ENCODE peak calls at places on chromosomes 13 and 19, in six cellular contexts. One of them, this sample, is unnamed.

GRCh38 chr19:10288662-10289166 is 1.0 kb upstream of the ICAM5 start:
- DNase-seq in mammary epithelial cell: no peak
- DNase-seq in colonic mucosa: peak; percentile 72
- DNase-seq in activated CD8-positive, alpha-beta T cell treated with anti-CD3 and anti-CD28 coated beads for 36 hours: peak; percentile 66
- DNase-seq in endothelial cell: no peak
- DNase-seq in WTC11: peak; percentile 74
- DNase-seq in this sample: peak; percentile 85

GRCh38 chr19:52464798-52465470 is 11.6 kb downstream of the ZNF578 start:
- DNase-seq in mammary epithelial cell: no peak
- DNase-seq in colonic mucosa: no peak
- DNase-seq in activated CD8-positive, alpha-beta T cell treated with anti-CD3 and anti-CD28 coated beads for 36 hours: no peak
- DNase-seq in endothelial cell: peak; percentile 30
- DNase-seq in WTC11: peak; percentile 73
- DNase-seq in this sample: no peak

GRCh38 chr19:10223488-10224213 is 7.5 kb downstream of the S1PR2 start:
- DNase-seq in mammary epithelial cell: no peak
- DNase-seq in colonic mucosa: no peak
- DNase-seq in activated CD8-positive, alpha-beta T cell treated with anti-CD3 and anti-CD28 coated beads for 36 hours: no peak
- DNase-seq in endothelial cell: no peak
- DNase-seq in WTC11: no peak
- DNase-seq in this sample: no peak

GRCh38 chr13:69389899-69390298 is 717.7 kb upstream of the ATXN8OS start:
- DNase-seq in mammary epithelial cell: no peak
- DNase-seq in colonic mucosa: no peak
- DNase-seq in activated CD8-positive, alpha-beta T cell treated with anti-CD3 and anti-CD28 coated beads for 36 hours: no peak
- DNase-seq in endothelial cell: no peak
- DNase-seq in WTC11: no peak
- DNase-seq in this sample: peak; percentile 64

GRCh38 chr13:109715902-109716301 is 70.5 kb downstream of the IRS2 start:
- DNase-seq in mammary epithelial cell: peak; percentile 49
- DNase-seq in colonic mucosa: no peak
- DNase-seq in activated CD8-positive, alpha-beta T cell treated with anti-CD3 and anti-CD28 coated beads for 36 hours: no peak
- DNase-seq in endothelial cell: no peak
- DNase-seq in WTC11: no peak
- DNase-seq in this sample: peak; percentile 78

GRCh38 chr19:10863107-10863700 is 8.1 kb upstream of the CARM1 start:
- DNase-seq in mammary epithelial cell: no peak
- DNase-seq in colonic mucosa: no peak
- DNase-seq in activated CD8-positive, alpha-beta T cell treated with anti-CD3 and anti-CD28 coated beads for 36 hours: no peak
- DNase-seq in endothelial cell: no peak
- DNase-seq in WTC11: no peak
- DNase-seq in this sample: no peak

GRCh38 chr13:35354882-35355281 is 121.6 kb downstream of the MAB21L1 start:
- DNase-seq in mammary epithelial cell: no peak
- DNase-seq in colonic mucosa: no peak
- DNase-seq in activated CD8-positive, alpha-beta T cell treated with anti-CD3 and anti-CD28 coated beads for 36 hours: no peak
- DNase-seq in endothelial cell: no peak
- DNase-seq in WTC11: no peak
- DNase-seq in this sample: no peak

GRCh38 chr13:112892759-112893569 is 76.0 kb upstream of the MCF2L start:
- DNase-seq in mammary epithelial cell: no peak
- DNase-seq in colonic mucosa: peak; percentile 62
- DNase-seq in activated CD8-positive, alpha-beta T cell treated with anti-CD3 and anti-CD28 coated beads for 36 hours: no peak
- DNase-seq in endothelial cell: no peak
- DNase-seq in WTC11: no peak
- DNase-seq in this sample: no peak

GRCh38 chr19:1336079-1336684 is 47.5 kb upstream of the NDUFS7 start:
- DNase-seq in mammary epithelial cell: no peak
- DNase-seq in colonic mucosa: no peak
- DNase-seq in activated CD8-positive, alpha-beta T cell treated with anti-CD3 and anti-CD28 coated beads for 36 hours: no peak
- DNase-seq in endothelial cell: no peak
- DNase-seq in WTC11: no peak
- DNase-seq in this sample: no peak

GRCh38 chr19:19568802-19569756 is 31.0 kb downstream of the CILP2 start:
- DNase-seq in mammary epithelial cell: peak; percentile 34
- DNase-seq in colonic mucosa: no peak
- DNase-seq in activated CD8-positive, alpha-beta T cell treated with anti-CD3 and anti-CD28 coated beads for 36 hours: peak; percentile 15
- DNase-seq in endothelial cell: no peak
- DNase-seq in WTC11: no peak
- DNase-seq in this sample: peak; percentile 33

GRCh38 chr19:49165111-49165750 is 7.6 kb downstream of the TRPM4 start:
- DNase-seq in mammary epithelial cell: no peak
- DNase-seq in colonic mucosa: no peak
- DNase-seq in activated CD8-positive, alpha-beta T cell treated with anti-CD3 and anti-CD28 coated beads for 36 hours: no peak
- DNase-seq in endothelial cell: no peak
- DNase-seq in WTC11: no peak
- DNase-seq in this sample: no peak

GRCh38 chr19:2610637-2611482 is 91.6 kb downstream of the GNG7 start:
- DNase-seq in mammary epithelial cell: peak; percentile 72
- DNase-seq in colonic mucosa: peak; percentile 96
- DNase-seq in activated CD8-positive, alpha-beta T cell treated with anti-CD3 and anti-CD28 coated beads for 36 hours: peak; percentile 92
- DNase-seq in endothelial cell: peak; percentile 98
- DNase-seq in WTC11: peak; percentile 98
- DNase-seq in this sample: peak; percentile 90

GRCh38 chr13:111228262-111229144 is 91.9 kb upstream of the TEX29 start:
- DNase-seq in mammary epithelial cell: no peak
- DNase-seq in colonic mucosa: no peak
- DNase-seq in activated CD8-positive, alpha-beta T cell treated with anti-CD3 and anti-CD28 coated beads for 36 hours: no peak
- DNase-seq in endothelial cell: no peak
- DNase-seq in WTC11: no peak
- DNase-seq in this sample: no peak

GRCh38 chr13:49869514-49869913 is 66.6 kb downstream of the SPRYD7 start:
- DNase-seq in mammary epithelial cell: no peak
- DNase-seq in colonic mucosa: no peak
- DNase-seq in activated CD8-positive, alpha-beta T cell treated with anti-CD3 and anti-CD28 coated beads for 36 hours: no peak
- DNase-seq in endothelial cell: peak; percentile 18
- DNase-seq in WTC11: peak; percentile 69
- DNase-seq in this sample: no peak

GRCh38 chr13:105058517-105058916 is 1476.9 kb downstream of the EFNB2 start:
- DNase-seq in mammary epithelial cell: no peak
- DNase-seq in colonic mucosa: no peak
- DNase-seq in activated CD8-positive, alpha-beta T cell treated with anti-CD3 and anti-CD28 coated beads for 36 hours: no peak
- DNase-seq in endothelial cell: no peak
- DNase-seq in WTC11: no peak
- DNase-seq in this sample: no peak
- TF ChIP-seq CTCF in mammary epithelial cell: no peak
- TF ChIP-seq CTCF in colonic mucosa: no peak
- TF ChIP-seq CTCF in activated CD8-positive, alpha-beta T cell treated with anti-CD3 and anti-CD28 coated beads for 36 hours: no peak
- TF ChIP-seq CTCF in endothelial cell: no peak
- TF ChIP-seq CTCF in WTC11: no peak
- TF ChIP-seq CTCF in this sample: no peak

DNA sequence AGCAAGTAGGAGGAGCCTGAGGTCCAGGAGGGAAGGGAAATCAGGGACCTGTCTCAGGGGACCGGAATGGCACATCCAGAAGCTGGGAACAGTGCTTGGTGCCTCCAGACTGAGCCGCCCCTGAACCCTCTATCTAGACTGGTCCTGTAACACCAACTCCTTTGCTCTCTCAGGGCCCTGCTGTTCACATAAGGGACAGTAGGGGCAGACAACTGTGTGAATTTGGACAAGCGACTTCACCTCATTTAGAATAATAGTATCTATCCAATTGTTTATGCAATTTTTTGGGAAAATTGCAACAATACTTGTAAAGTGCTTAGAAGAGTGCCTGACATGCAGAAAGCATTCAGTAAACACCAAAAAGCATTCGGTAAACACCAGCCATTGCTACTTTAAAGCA is 14.0 kb downstream of the SYMPK start:
- DNase-seq in mammary epithelial cell: no peak
- DNase-seq in colonic mucosa: no peak
- DNase-seq in activated CD8-positive, alpha-beta T cell treated with anti-CD3 and anti-CD28 coated beads for 36 hours: peak; percentile 10
- DNase-seq in endothelial cell: no peak
- DNase-seq in WTC11: no peak
- DNase-seq in this sample: no peak
- TF ChIP-seq CTCF in mammary epithelial cell: peak; percentile 11
- TF ChIP-seq CTCF in colonic mucosa: no peak
- TF ChIP-seq CTCF in activated CD8-positive, alpha-beta T cell treated with anti-CD3 and anti-CD28 coated beads for 36 hours: no peak
- TF ChIP-seq CTCF in endothelial cell: no peak
- TF ChIP-seq CTCF in WTC11: peak; percentile 26
- TF ChIP-seq CTCF in this sample: no peak

DNA sequence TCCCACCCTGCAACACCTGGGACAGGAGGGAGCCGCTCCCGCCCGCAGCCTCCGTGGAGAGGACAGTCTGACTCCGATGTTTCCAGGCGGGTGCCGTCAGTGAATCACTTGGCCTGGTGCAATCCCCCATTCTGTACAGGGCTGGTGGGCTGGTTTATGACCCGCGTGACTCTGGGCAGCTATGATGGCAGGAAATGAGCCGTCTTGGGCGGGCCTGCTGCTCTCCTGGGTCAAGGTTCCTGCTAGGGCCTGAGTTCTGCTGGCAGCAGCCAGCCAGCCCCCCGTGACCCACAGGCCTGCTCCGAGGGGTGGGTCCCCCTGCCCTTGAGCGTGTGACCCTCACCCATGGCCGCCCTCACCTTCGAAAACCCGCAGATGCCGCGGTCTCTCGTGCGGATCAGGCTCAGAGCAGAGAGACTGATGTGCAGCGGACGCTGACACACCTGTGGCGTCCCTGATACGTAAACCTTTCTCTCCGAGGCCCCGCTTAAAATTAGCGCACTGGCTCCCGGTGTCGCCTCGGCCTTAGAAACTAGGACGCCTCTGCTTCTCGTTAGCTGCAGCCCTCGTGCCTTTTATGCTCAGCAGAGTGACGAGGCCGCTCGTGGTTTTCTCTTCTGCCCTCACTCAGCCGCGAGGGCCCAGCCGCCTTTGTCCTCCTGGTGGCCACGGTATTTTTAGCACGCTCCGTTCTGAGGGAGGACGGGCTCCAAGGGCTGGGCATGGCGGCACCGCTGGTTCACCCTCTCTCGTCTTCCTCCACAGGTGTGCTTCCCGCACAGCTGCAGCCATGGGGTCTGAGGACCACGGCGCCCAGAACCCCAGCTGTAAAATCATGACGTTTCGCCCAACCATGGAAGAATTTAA is 63.4 kb downstream of the KDM4B start:
- DNase-seq in mammary epithelial cell: no peak
- DNase-seq in colonic mucosa: no peak
- DNase-seq in activated CD8-positive, alpha-beta T cell treated with anti-CD3 and anti-CD28 coated beads for 36 hours: no peak
- DNase-seq in endothelial cell: no peak
- DNase-seq in WTC11: no peak
- DNase-seq in this sample: no peak
- TF ChIP-seq CTCF in mammary epithelial cell: no peak
- TF ChIP-seq CTCF in colonic mucosa: no peak
- TF ChIP-seq CTCF in activated CD8-positive, alpha-beta T cell treated with anti-CD3 and anti-CD28 coated beads for 36 hours: no peak
- TF ChIP-seq CTCF in endothelial cell: no peak
- TF ChIP-seq CTCF in WTC11: no peak
- TF ChIP-seq CTCF in this sample: no peak

GRCh38 chr13:24680258-24680920 is at the start of gene ATP12A:
- DNase-seq in mammary epithelial cell: peak; percentile 45
- DNase-seq in colonic mucosa: peak; percentile 46
- DNase-seq in activated CD8-positive, alpha-beta T cell treated with anti-CD3 and anti-CD28 coated beads for 36 hours: peak; percentile 62
- DNase-seq in endothelial cell: peak; percentile 47
- DNase-seq in WTC11: peak; percentile 87
- DNase-seq in this sample: no peak
- TF ChIP-seq CTCF in mammary epithelial cell: no peak
- TF ChIP-seq CTCF in colonic mucosa: no peak
- TF ChIP-seq CTCF in activated CD8-positive, alpha-beta T cell treated with anti-CD3 and anti-CD28 coated beads for 36 hours: peak; percentile 29
- TF ChIP-seq CTCF in endothelial cell: peak; percentile 41
- TF ChIP-seq CTCF in WTC11: peak; percentile 19
- TF ChIP-seq CTCF in this sample: peak; percentile 10

GRCh38 chr13:102657630-102658029 is 37.2 kb downstream of the METTL21C start:
- DNase-seq in mammary epithelial cell: no peak
- DNase-seq in colonic mucosa: no peak
- DNase-seq in activated CD8-positive, alpha-beta T cell treated with anti-CD3 and anti-CD28 coated beads for 36 hours: no peak
- DNase-seq in endothelial cell: no peak
- DNase-seq in WTC11: no peak
- DNase-seq in this sample: no peak
- TF ChIP-seq CTCF in mammary epithelial cell: peak; percentile 40
- TF ChIP-seq CTCF in colonic mucosa: no peak
- TF ChIP-seq CTCF in activated CD8-positive, alpha-beta T cell treated with anti-CD3 and anti-CD28 coated beads for 36 hours: peak; percentile 55
- TF ChIP-seq CTCF in endothelial cell: peak; percentile 52
- TF ChIP-seq CTCF in WTC11: no peak
- TF ChIP-seq CTCF in this sample: no peak

GRCh38 chr19:50519006-50519575 is 5.4 kb upstream of the ASPDH start:
- DNase-seq in mammary epithelial cell: no peak
- DNase-seq in colonic mucosa: no peak
- DNase-seq in activated CD8-positive, alpha-beta T cell treated with anti-CD3 and anti-CD28 coated beads for 36 hours: no peak
- DNase-seq in endothelial cell: no peak
- DNase-seq in WTC11: no peak
- DNase-seq in this sample: no peak

GRCh38 chr19:50518091-50519005 is 4.6 kb upstream of the ASPDH start:
- DNase-seq in mammary epithelial cell: no peak
- DNase-seq in colonic mucosa: no peak
- DNase-seq in activated CD8-positive, alpha-beta T cell treated with anti-CD3 and anti-CD28 coated beads for 36 hours: no peak
- DNase-seq in endothelial cell: no peak
- DNase-seq in WTC11: peak; percentile 73
- DNase-seq in this sample: no peak

GRCh38 chr19:50520822-50521465 is 7.2 kb upstream of the ASPDH start:
- DNase-seq in mammary epithelial cell: no peak
- DNase-seq in colonic mucosa: no peak
- DNase-seq in activated CD8-positive, alpha-beta T cell treated with anti-CD3 and anti-CD28 coated beads for 36 hours: no peak
- DNase-seq in endothelial cell: no peak
- DNase-seq in WTC11: no peak
- DNase-seq in this sample: no peak

GRCh38 chr19:50517704-50518075 is 4.0 kb upstream of the ASPDH start:
- DNase-seq in mammary epithelial cell: no peak
- DNase-seq in colonic mucosa: no peak
- DNase-seq in activated CD8-positive, alpha-beta T cell treated with anti-CD3 and anti-CD28 coated beads for 36 hours: no peak
- DNase-seq in endothelial cell: no peak
- DNase-seq in WTC11: no peak
- DNase-seq in this sample: no peak

DNA sequence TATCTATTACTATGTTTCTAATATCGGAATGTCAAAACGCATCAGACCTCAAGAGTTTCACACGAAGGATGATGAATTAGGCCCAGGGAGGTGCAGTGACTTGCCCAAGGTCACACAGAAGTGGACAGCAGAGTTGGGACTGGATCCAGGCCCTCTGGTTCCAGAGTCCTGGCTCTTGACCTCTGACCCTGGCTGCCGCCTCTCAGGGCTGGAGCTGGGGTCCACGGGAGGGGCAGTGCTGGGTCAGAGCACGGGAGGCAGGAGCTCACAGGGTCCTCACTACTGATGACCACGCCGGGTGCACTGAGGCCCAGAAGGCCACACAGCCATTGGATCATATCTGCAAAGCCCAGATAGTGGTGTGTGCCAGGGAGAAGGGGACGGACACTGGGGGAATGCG is 9.2 kb upstream of the ASPDH start:
- DNase-seq in mammary epithelial cell: no peak
- DNase-seq in colonic mucosa: no peak
- DNase-seq in activated CD8-positive, alpha-beta T cell treated with anti-CD3 and anti-CD28 coated beads for 36 hours: no peak
- DNase-seq in endothelial cell: no peak
- DNase-seq in WTC11: no peak
- DNase-seq in this sample: no peak
- TF ChIP-seq CTCF in mammary epithelial cell: no peak
- TF ChIP-seq CTCF in colonic mucosa: no peak
- TF ChIP-seq CTCF in activated CD8-positive, alpha-beta T cell treated with anti-CD3 and anti-CD28 coated beads for 36 hours: no peak
- TF ChIP-seq CTCF in endothelial cell: no peak
- TF ChIP-seq CTCF in WTC11: no peak
- TF ChIP-seq CTCF in this sample: no peak

This sample was measured in MCF 10A.